ENCODE peak calls at places on chromosomes 7 and 10, in nine cellular contexts. A is effector memory CD4-positive, alpha-beta T cell; F is IMR-90; U is aorta; H is left ventricle myocardium inferior; T is body of pancreas; P is spleen; S is uterus; C is kidney. W is an unnamed sample. For H3K36me3, the result is how much of the 10 kb centered on the place peaks cover.

GRCh38 chr7:6556196-6556595 is 4.9 kb upstream of the GRID2IP start:
- DNase-seq in A (no peak), F (no peak), U (no peak), H (no peak), T (peak), P (no peak), S (no peak), C (no peak), W (no peak)

GRCh38 chr10:55476129-55476528 is 675.1 kb upstream of the PCDH15 start:
- DNase-seq in A (no peak), F (no peak), U (no peak), H (no peak), T (no peak), P (no peak), S (no peak), C (no peak), W (no peak)

GRCh38 chr10:15419279-15419874 is 48.3 kb upstream of the FAM171A1 start:
- DNase-seq in A (no peak), F (peak), U (no peak), H (no peak), T (peak), P (no peak), S (no peak), C (no peak), W (peak)

GRCh38 chr7:229184-229964 is 37.0 kb downstream of the FAM20C start:
- DNase-seq in A (no peak), F (peak), U (peak), H (peak), T (peak), P (no peak), S (peak), C (no peak), W (no peak)

GRCh38 chr10:103053659-103054581 is 135.8 kb downstream of the CNNM2 start:
- DNase-seq in A (peak), F (peak), U (peak), H (peak), T (peak), P (peak), S (peak), C (peak), W (peak)

GRCh38 chr7:28433604-28434254 is 21.4 kb downstream of the CREB5 start:
- DNase-seq in A (no peak), F (peak), U (no peak), H (no peak), T (peak), P (no peak), S (peak), C (no peak), W (no peak)

GRCh38 chr7:138962561-138963270 is 18.5 kb downstream of the KIAA1549 start:
- DNase-seq in A (no peak), F (no peak), U (no peak), H (no peak), T (peak), P (no peak), S (no peak), C (no peak), W (no peak)

GRCh38 chr7:150444674-150445365 is 5.6 kb upstream of the GIMAP8 start:
- DNase-seq in A (no peak), F (no peak), U (no peak), H (no peak), T (no peak), P (no peak), S (no peak), C (no peak), W (no peak)

GRCh38 chr10:99743841-99744240 is 11.8 kb downstream of the CUTC start:
- DNase-seq in A (no peak), F (no peak), U (no peak), H (no peak), T (no peak), P (no peak), S (no peak), C (no peak), W (no peak)

GRCh38 chr7:42264702-42265101 is 27.7 kb upstream of the GLI3 start:
- DNase-seq in A (no peak), F (no peak), U (no peak), H (no peak), T (no peak), P (no peak), S (no peak), C (no peak), W (no peak)

GRCh38 chr10:33803248-33803647 is 468.8 kb upstream of the NRP1 start:
- DNase-seq in A (no peak), F (peak), U (no peak), H (no peak), T (no peak), P (no peak), S (no peak), C (no peak), W (no peak)

GRCh38 chr10:72503241-72503640 is 122.6 kb downstream of the MICU1 start:
- DNase-seq in A (no peak), F (peak), U (no peak), H (no peak), T (no peak), P (no peak), S (no peak), C (no peak), W (no peak)

GRCh38 chr7:108467391-108467790 is 11.2 kb upstream of the NRCAM start:
- DNase-seq in A (no peak), F (no peak), U (no peak), H (no peak), T (no peak), P (no peak), S (no peak), C (no peak), W (no peak)

GRCh38 chr10:19869370-19869769 is 53.1 kb downstream of the PLXDC2 start:
- DNase-seq in A (no peak), F (no peak), U (no peak), H (no peak), T (no peak), P (no peak), S (no peak), C (no peak), W (no peak)

GRCh38 chr7:130912086-130912909 is 178.3 kb upstream of the KLF14 start:
- DNase-seq in A (no peak), F (peak), U (no peak), H (no peak), T (no peak), P (no peak), S (no peak), C (no peak), W (no peak)

GRCh38 chr10:63166742-63167258 is 33.7 kb downstream of the NRBF2 start:
- DNase-seq in A (no peak), F (peak), U (no peak), H (no peak), T (no peak), P (no peak), S (no peak), C (no peak), W (peak)

GRCh38 chr10:24008164-24009066 is 200.5 kb upstream of the KIAA1217 start:
- DNase-seq in A (no peak), F (no peak), U (no peak), H (peak), T (no peak), P (no peak), S (no peak), C (no peak), W (no peak)

GRCh38 chr10:43037440-43037839 is 39.4 kb upstream of the RET start:
- DNase-seq in A (no peak), F (no peak), U (no peak), H (no peak), T (no peak), P (peak), S (no peak), C (no peak), W (no peak)

GRCh38 chr7:51366930-51367613 is 50.5 kb upstream of the COBL start:
- DNase-seq in A (no peak), F (peak), U (no peak), H (no peak), T (peak), P (no peak), S (no peak), C (no peak), W (peak)

GRCh38 chr7:129804301-129805085 is 148.3 kb downstream of the UBE2H start:
- DNase-seq in A (no peak), F (no peak), U (peak), H (no peak), T (no peak), P (peak), S (no peak), C (peak), W (no peak)

GRCh38 chr10:132539431-132539839 is 1.8 kb downstream of the INPP5A start:
- DNase-seq in A (no peak), F (no peak), U (peak), H (peak), T (peak), P (peak), S (no peak), C (peak), W (no peak)

GRCh38 chr10:25130911-25131310 is 43.9 kb upstream of the GPR158 start:
- DNase-seq in A (no peak), F (peak), U (no peak), H (no peak), T (no peak), P (no peak), S (no peak), C (no peak), W (no peak)

GRCh38 chr10:132123606-132124005 is 57.9 kb downstream of the JAKMIP3 start:
- DNase-seq in A (no peak), F (no peak), U (peak), H (no peak), T (no peak), P (peak), S (no peak), C (peak), W (no peak)

GRCh38 chr7:35755711-35756110 is 45.1 kb upstream of the SEPTIN7 start:
- DNase-seq in A (no peak), F (no peak), U (no peak), H (no peak), T (no peak), P (no peak), S (no peak), C (no peak), W (no peak)

GRCh38 chr7:77316219-77316978 is 99.8 kb downstream of the GSAP start:
- DNase-seq in A (no peak), F (no peak), U (no peak), H (no peak), T (no peak), P (no peak), S (no peak), C (no peak), W (no peak)

GRCh38 chr7:69962077-69962855 is 364.0 kb downstream of the AUTS2 start:
- DNase-seq in A (no peak), F (no peak), U (no peak), H (peak), T (peak), P (no peak), S (peak), C (no peak), W (no peak)

GRCh38 chr7:12884856-12885440 is 197.5 kb downstream of the ARL4A start:
- DNase-seq in A (no peak), F (peak), U (no peak), H (no peak), T (no peak), P (no peak), S (no peak), C (no peak), W (no peak)

DNA sequence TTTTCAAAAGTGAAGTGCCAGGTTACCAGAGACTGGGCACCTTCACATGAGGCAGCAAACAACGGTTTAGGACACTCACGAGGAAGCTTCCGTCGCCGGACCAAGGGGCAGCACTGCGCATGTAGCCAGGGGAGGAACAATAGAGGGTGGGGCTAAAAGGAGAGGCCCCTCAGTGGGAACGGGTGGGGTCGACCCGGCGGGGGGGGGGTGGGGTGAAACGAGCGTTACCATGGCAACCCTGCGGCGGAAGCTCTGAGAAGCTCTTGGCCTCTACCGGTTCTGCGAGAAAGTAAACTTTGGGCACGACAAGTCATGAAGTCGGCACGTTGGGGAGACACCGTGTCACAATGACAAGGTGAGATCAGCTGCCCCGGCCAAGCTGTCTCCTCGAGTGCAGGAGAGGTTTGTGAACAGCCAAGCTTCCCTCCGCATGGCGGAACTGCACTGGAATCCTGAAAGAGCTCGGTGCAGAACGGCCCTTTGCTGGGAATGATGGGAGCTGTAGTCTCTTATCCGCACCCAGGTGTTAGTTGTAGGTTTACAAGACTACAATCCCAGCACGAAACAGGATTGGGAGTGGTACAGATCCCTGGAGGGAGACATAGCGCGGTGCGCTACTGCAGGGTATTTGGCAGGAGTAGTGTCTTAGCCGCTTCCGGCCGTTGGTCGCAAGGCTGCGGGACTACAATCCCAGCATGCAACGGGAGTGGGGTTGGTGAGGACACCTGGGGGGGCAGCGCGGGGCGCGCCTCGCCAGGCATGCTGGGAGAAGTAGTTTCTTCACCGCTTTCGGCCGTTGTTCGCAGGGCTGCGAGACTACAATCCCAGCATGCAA is 72.8 kb upstream of the ZNF722 start:
- DNase-seq in A (peak), F (no peak), U (peak), H (peak), T (peak), P (peak), S (peak), C (peak), W (no peak)
- H3K27ac ChIP-seq in A (peak), F (no peak), U (peak), H (peak), T (peak), P (peak), S (peak), C (peak), W (no peak)

GRCh38 chr7:127705461-127705959 is 53.5 kb downstream of the SND1 start:
- DNase-seq in A (no peak), F (peak), U (no peak), H (no peak), T (no peak), P (no peak), S (no peak), C (no peak), W (no peak)
- H3K36me3 ChIP-seq in A (half or more), F (under half), U (under half), H (half or more), T (under half), P (under half), S (under half), C (under half), W (under half)

DNA sequence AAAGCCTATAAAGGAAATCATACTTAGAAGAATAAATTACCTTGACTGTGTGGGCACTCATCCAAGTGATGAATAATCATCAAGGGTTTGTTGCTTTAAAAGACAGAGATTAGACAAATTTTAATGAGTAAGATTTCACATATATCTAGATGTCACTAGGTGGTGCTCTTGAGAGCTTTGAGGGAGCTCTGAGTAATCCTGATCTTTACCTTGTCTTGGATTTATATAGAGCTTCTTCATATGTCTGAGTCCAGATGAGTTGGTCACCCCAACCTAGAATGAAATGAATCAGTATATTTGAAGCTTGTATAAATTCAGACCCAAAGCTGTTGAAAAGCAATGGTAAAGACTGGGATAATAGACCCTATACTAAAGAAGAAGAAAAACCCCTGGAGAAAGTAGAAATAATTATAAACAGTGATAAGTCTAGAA is 3.7 kb downstream of the AGR2 start:
- DNase-seq in A (no peak), F (peak), U (no peak), H (no peak), T (no peak), P (no peak), S (no peak), C (no peak), W (no peak)
- H3K4me3 ChIP-seq in A (no peak), F (no peak), U (no peak), H (no peak), T (no peak), P (no peak), S (no peak), C (no peak), W (no peak)

GRCh38 chr10:119410361-119411116 is 132.0 kb downstream of the RGS10 start:
- DNase-seq in A (no peak), F (no peak), U (no peak), H (no peak), T (no peak), P (no peak), S (no peak), C (no peak), W (no peak)
- H3K27ac ChIP-seq in A (no peak), F (peak), U (no peak), H (peak), T (no peak), P (peak), S (peak), C (peak), W (no peak)

GRCh38 chr7:74713567-74713966 is 56.0 kb downstream of the GTF2I start:
- DNase-seq in A (no peak), F (no peak), U (no peak), H (no peak), T (no peak), P (no peak), S (no peak), C (no peak), W (no peak)
- H3K36me3 ChIP-seq in A (half or more), F (under half), U (under half), H (half or more), T (under half), P (under half), S (under half), C (under half), W (under half)

GRCh38 chr7:18497800-18498199 is 2.3 kb downstream of the HDAC9 start:
- DNase-seq in A (no peak), F (no peak), U (no peak), H (no peak), T (no peak), P (no peak), S (no peak), C (no peak), W (no peak)

GRCh38 chr7:18497082-18497481 is 1.5 kb downstream of the HDAC9 start:
- DNase-seq in A (no peak), F (no peak), U (no peak), H (no peak), T (no peak), P (no peak), S (no peak), C (no peak), W (no peak)

GRCh38 chr7:18499407-18500197 is 4.1 kb downstream of the HDAC9 start:
- DNase-seq in A (no peak), F (no peak), U (no peak), H (no peak), T (peak), P (no peak), S (no peak), C (no peak), W (no peak)

GRCh38 chr7:18496336-18496700 is 769 bp downstream of the HDAC9 start:
- DNase-seq in A (no peak), F (no peak), U (no peak), H (no peak), T (no peak), P (no peak), S (no peak), C (no peak), W (no peak)

GRCh38 chr7:18498327-18498726 is 2.8 kb downstream of the HDAC9 start:
- DNase-seq in A (no peak), F (no peak), U (no peak), H (no peak), T (no peak), P (no peak), S (no peak), C (no peak), W (no peak)
- H3K4me3 ChIP-seq in A (no peak), F (no peak), U (peak), H (peak), T (no peak), P (no peak), S (no peak), C (no peak), W (no peak)

DNA sequence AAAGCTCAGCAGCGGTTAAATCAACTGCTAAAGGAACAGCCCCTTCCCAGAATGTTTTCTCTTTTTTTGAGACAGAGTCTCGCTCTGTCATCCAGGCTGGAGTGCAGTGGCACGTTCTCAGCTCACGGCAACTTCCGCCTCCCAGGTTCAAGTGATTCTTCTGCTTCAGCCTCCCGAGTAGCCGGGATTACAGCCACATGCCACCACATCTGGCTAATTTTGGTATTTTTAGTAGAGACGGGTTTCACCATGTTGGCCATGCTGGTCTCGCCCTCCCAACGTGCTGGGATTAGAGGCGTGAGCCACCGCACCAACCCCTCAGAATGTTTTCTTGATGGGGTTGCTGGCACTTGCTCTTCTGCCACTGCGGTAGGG is 59.8 kb upstream of the IL6 start:
- DNase-seq in A (no peak), F (no peak), U (no peak), H (no peak), T (no peak), P (no peak), S (no peak), C (no peak), W (no peak)
- H3K27ac ChIP-seq in A (no peak), F (peak), U (no peak), H (no peak), T (no peak), P (no peak), S (no peak), C (no peak), W (no peak)

DNA sequence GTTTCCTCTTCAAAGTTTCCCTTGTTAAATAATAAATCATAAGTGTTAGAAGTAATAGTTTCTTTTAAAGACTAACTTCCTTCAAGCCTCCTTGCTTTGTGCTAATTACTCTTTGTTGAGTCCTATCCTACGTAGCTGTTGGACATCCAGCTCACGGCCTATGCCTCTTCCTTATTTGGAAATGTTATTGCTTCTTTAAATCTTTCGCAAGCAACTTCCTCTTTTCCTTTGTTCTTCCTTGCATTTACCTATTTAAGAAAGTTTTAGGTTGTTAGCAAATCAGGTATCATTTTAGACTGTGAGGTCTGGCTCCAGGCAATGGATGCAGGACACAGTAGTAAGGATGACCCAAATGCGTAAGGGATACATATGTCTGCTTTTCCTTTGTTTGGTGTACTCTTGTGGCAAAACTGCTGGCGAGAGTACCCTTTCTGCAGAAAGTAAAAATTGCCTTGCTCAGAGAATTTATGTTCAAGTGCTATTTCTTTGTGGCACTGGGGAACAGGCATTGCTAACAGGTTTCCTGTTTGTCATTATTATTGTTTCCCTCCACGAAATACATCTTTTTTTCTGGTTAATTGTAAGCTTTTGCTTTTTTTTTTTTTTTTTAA is 110.5 kb downstream of the DYNC2I1 start:
- DNase-seq in A (no peak), F (no peak), U (no peak), H (no peak), T (no peak), P (no peak), S (no peak), C (no peak), W (no peak)
- H3K36me3 ChIP-seq in A (under half), F (under half), U (under half), H (under half), T (under half), P (under half), S (under half), C (under half), W (under half)

GRCh38 chr7:71019703-71020102 is 112.2 kb upstream of the GALNT17 start:
- DNase-seq in A (no peak), F (no peak), U (peak), H (peak), T (peak), P (no peak), S (peak), C (peak), W (no peak)
- H3K4me3 ChIP-seq in A (no peak), F (no peak), U (no peak), H (no peak), T (no peak), P (no peak), S (no peak), C (no peak), W (no peak)